ENCODE peak calls at places on chromosomes 11 and 22, in eight cellular contexts. K, T, G, N, W, C, R and S are unnamed samples.

GRCh38 chr11:108647701-108648527 is 17.0 kb upstream of the DDX10 start:
- DNase-seq in G (peak; percentile 83), T (peak; percentile 85), K (peak; percentile 78), C (peak; percentile 76), N (peak; percentile 84), R (peak; percentile 60), W (peak; percentile 92), S (peak; percentile 74)

GRCh38 chr11:112085822-112086421 is 634 bp downstream of the TIMM8B start:
- DNase-seq in C (peak; percentile 17), R (no peak), G (no peak), W (peak; percentile 33), K (peak; percentile 61), T (peak; percentile 36), N (no peak), S (no peak)

GRCh38 chr11:76166314-76166713 is 40.0 kb downstream of the WNT11 start:
- DNase-seq in R (no peak), G (no peak), K (peak; percentile 27), C (no peak), N (no peak), W (no peak), T (no peak), S (no peak)

GRCh38 chr11:86370922-86371614 is 3.6 kb upstream of the CCDC81 start:
- DNase-seq in W (peak; percentile 94), T (peak; percentile 52), C (no peak), G (no peak), N (peak; percentile 75), R (no peak), K (peak; percentile 34), S (peak; percentile 80)

GRCh38 chr11:62324738-62325556 is 12.3 kb upstream of the ASRGL1 start:
- DNase-seq in W (peak; percentile 47), K (peak; percentile 96), G (no peak), T (peak; percentile 9), R (peak; percentile 67), N (peak; percentile 64), C (peak; percentile 88), S (peak; percentile 52)

GRCh38 chr11:44319552-44320288 is 9.8 kb upstream of the ALX4 start:
- DNase-seq in K (peak; percentile 37), C (no peak), T (no peak), G (no peak), N (no peak), W (no peak), R (no peak), S (no peak)

GRCh38 chr22:22942511-22943329 is 55.1 kb downstream of the IGLL5 start:
- DNase-seq in T (peak; percentile 38), W (peak; percentile 46), R (peak; percentile 71), C (peak; percentile 86), N (peak; percentile 59), K (peak; percentile 82), G (peak; percentile 52), S (peak; percentile 22)

GRCh38 chr11:94800394-94800793 is 32.2 kb downstream of the AMOTL1 start:
- DNase-seq in K (no peak), G (peak; percentile 60), W (no peak), N (no peak), T (peak; percentile 48), R (no peak), C (no peak), S (no peak)

GRCh38 chr22:46788426-46789168 is 26.1 kb downstream of the TBC1D22A start:
- DNase-seq in T (no peak), G (no peak), W (no peak), K (no peak), R (no peak), C (no peak), N (no peak), S (no peak)

GRCh38 chr11:17649261-17649660 is 70.1 kb upstream of the MYOD1 start:
- DNase-seq in G (no peak), N (no peak), R (no peak), C (no peak), T (no peak), W (no peak), K (no peak), S (no peak)

GRCh38 chr11:7511405-7511804 is 2.4 kb upstream of the PPFIBP2 start:
- DNase-seq in C (no peak), T (no peak), W (peak; percentile 9), K (peak; percentile 33), N (no peak), R (no peak), G (peak; percentile 72), S (no peak)

GRCh38 chr22:46929689-46930225 is 167.3 kb downstream of the TBC1D22A start:
- DNase-seq in G (no peak), T (no peak), C (no peak), W (no peak), K (no peak), R (no peak), N (no peak), S (no peak)

DNA sequence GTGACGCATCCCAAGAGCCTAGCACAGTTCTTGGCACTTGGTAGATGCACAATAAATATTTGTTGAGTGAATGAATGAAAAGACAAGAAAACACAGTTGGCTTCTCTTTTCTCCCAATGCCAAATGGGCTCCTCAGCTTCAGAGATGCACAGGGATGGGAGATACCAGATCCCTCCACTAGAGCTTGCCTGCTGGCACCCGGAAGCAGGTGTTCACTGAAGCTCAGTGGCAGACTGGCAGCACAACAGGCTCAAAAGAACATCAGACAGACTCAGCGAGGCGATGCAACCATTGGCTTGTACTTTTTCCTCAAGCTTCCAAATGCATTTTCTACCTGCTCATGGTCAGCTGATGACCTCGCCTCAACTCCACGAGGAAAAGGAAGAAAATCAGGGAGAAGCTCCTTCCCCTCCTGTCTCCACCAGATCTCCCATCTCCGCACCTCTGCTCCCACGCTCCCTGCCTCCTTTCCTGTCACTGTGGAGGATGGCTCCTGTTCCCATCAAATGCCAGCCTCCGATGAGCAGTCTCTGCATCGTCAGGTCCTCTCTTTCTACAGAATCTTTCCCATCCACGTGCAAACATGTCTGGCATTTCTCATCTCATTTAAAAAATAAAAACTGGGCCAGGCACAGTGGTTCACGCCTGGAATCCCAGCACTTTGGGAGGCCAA is 5.8 kb downstream of the RAPSN start:
- DNase-seq in T (no peak), W (no peak), K (no peak), N (no peak), C (no peak), R (no peak), G (no peak), S (no peak)
- TF ChIP-seq CTCF in T (no peak), W (peak; percentile 12), K (no peak), N (no peak), C (no peak), R (no peak), G (no peak), S (no peak)

GRCh38 chr22:31496007-31496734 is at the start of gene SFI1:
- DNase-seq in C (peak; percentile 94), G (peak; percentile 92), K (peak; percentile 93), N (peak; percentile 93), T (peak; percentile 92), W (peak; percentile 91), R (peak; percentile 95), S (peak; percentile 93)
- TF ChIP-seq CTCF in C (peak; percentile 30), G (peak; percentile 30), K (peak; percentile 14), N (peak; percentile 41), T (peak; percentile 36), W (peak; percentile 18), R (peak; percentile 51), S (no peak)

GRCh38 chr11:66271816-66272215 is 3.4 kb downstream of the RAB1B start:
- DNase-seq in R (no peak), W (no peak), G (no peak), N (no peak), C (no peak), K (no peak), T (no peak), S (no peak)

GRCh38 chr11:66267379-66268209 is 845 bp upstream of the RAB1B start:
- DNase-seq in R (peak; percentile 92), C (peak; percentile 92), W (peak; percentile 85), N (peak; percentile 89), K (peak; percentile 89), T (peak; percentile 90), G (peak; percentile 91), S (peak; percentile 48)

GRCh38 chr11:66268210-66268952 is at the start of gene RAB1B:
- DNase-seq in G (peak; percentile 100), K (peak; percentile 100), R (peak; percentile 100), W (peak; percentile 100), N (peak; percentile 100), T (peak; percentile 100), C (peak; percentile 100), S (peak; percentile 100)

GRCh38 chr11:66267039-66267378 is 1.4 kb upstream of the RAB1B start:
- DNase-seq in G (no peak), T (no peak), C (no peak), W (no peak), R (no peak), N (no peak), K (no peak), S (no peak)

DNA sequence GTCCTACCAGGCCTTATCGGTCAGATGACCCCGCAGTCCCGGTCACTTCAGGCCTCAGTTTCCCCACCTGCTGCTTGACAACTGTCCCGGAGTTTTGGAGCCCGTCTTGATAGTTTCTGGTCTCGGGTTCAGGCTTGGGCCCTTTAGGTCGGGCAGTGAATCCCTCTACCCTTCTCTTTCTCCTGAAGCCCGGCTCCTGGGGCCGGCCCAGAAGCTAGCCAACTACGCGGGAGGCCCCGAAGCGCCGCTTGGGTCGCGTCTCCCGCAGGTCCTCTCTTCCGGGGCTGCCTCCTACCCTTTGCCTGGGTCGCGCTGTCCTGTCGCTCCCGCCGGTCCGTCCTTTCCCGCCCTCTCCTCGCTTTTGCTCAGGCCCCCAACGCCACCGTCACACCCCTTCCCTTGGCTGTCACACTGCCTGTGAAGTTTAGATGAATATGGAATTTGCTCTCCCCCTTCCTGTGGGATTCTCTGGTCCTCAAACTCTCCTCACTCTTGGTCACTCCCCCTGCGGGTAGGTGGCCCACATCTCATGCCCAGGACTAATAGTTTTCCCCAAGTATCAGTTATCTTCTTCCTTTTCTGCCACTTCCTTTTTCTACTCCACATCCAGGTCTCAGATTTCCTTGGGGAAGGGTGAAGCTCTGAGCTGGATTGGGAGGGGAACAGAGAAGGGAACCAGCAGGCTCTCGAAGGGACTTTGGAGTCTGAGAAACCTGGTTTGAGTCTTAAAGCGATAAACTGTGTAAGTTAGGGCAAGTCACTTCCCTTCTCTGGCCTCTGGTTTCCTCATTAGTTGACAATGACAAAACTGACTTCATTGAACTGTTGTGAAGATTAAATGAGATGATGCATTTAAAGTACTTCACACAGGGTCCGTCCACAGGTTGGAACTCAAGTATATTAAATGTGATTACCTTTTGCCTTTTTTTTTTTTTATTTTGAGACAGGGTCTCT is 791 bp downstream of the RAB1B start:
- DNase-seq in C (peak; percentile 32), N (peak; percentile 70), W (no peak), T (peak; percentile 23), G (no peak), K (peak; percentile 59), R (no peak), S (no peak)
- TF ChIP-seq CTCF in C (no peak), N (no peak), W (peak; percentile 40), T (peak; percentile 36), G (no peak), K (peak; percentile 17), R (no peak), S (peak; percentile 56)

DNA sequence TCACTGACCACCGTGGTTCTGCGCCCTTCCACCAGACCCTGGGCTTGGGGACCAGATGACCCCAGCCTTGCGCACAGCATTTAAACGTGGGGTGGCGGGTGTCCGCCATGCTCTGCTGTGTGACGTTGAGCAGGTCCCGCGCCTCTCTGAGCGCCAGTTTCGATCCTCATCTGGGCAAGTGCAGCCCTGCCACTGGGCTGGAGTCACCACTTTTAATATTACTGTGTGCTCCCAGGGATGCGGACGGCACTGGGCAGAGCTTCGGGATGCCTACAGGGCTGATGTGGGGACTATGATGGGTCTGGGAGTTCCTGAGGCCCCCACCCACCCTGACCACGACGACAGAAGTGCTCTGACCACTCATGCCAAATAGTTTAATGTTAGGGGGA is 1.2 kb upstream of the NUDT8 start:
- DNase-seq in C (no peak), K (no peak), N (no peak), R (no peak), G (no peak), T (no peak), W (no peak), S (no peak)
- TF ChIP-seq CTCF in C (peak; percentile 47), K (no peak), N (no peak), R (no peak), G (no peak), T (no peak), W (no peak), S (peak; percentile 50)